ENCODE peak calls at places on chromosomes 16 and 17, in eight cellular contexts. N, J, E, C, S, G, K and M are unnamed samples.

GRCh38 chr16:2163211-2163881 is 7.8 kb downstream of the TRAF7 start:
- DNase-seq in J (no peak), S (no peak), C (no peak), E (no peak), G (no peak), K (no peak), N (no peak), M (no peak)

GRCh38 chr16:87387942-87388817 is 4.0 kb upstream of the MAP1LC3B start:
- DNase-seq in K (peak), G (peak), J (peak), C (peak), S (peak), E (peak), N (peak), M (peak)

GRCh38 chr16:84841787-84842300 is 22.1 kb downstream of the CRISPLD2 start:
- DNase-seq in K (no peak), G (no peak), J (no peak), N (no peak), C (no peak), E (no peak), S (no peak), M (no peak)

GRCh38 chr16:82260212-82260795 is 90.3 kb upstream of the MPHOSPH6 start:
- DNase-seq in J (no peak), G (no peak), S (no peak), K (no peak), E (no peak), N (no peak), C (no peak), M (no peak)

GRCh38 chr17:48952904-48953303 is 8.3 kb upstream of the SNF8 start:
- DNase-seq in G (no peak), N (no peak), J (no peak), K (no peak), S (no peak), E (no peak), C (peak), M (peak)

GRCh38 chr17:55710829-55711496 is 11.7 kb downstream of the TMEM100 start:
- DNase-seq in C (no peak), G (no peak), E (no peak), K (no peak), J (no peak), N (no peak), S (no peak), M (no peak)

GRCh38 chr17:66583112-66583748 is 251.7 kb upstream of the CACNG5 start:
- DNase-seq in G (no peak), C (no peak), K (no peak), E (no peak), N (no peak), J (no peak), S (no peak), M (no peak)

GRCh38 chr17:83152745-83153611 is 73.6 kb downstream of the METRNL start:
- DNase-seq in N (no peak), S (no peak), G (no peak), K (no peak), C (no peak), J (no peak), E (no peak), M (no peak)

GRCh38 chr16:15425861-15426260 is 8.5 kb upstream of the BMERB1 start:
- DNase-seq in K (no peak), N (no peak), J (no peak), G (no peak), E (no peak), S (no peak), C (no peak), M (no peak)

GRCh38 chr17:17822189-17822978 is 14.4 kb downstream of the SREBF1 start:
- DNase-seq in N (peak), S (peak), C (peak), K (peak), E (no peak), G (peak), J (no peak), M (no peak)

GRCh38 chr17:40427002-40427491 is 9.4 kb upstream of the TOP2A start:
- DNase-seq in G (peak), N (no peak), C (no peak), S (no peak), E (no peak), J (no peak), K (no peak), M (no peak)

GRCh38 chr17:37818689-37819088 is 73.8 kb upstream of the HNF1B start:
- DNase-seq in K (no peak), C (no peak), E (no peak), N (no peak), J (no peak), S (peak), G (no peak), M (no peak)

GRCh38 chr17:42673266-42673884 is 3.4 kb downstream of the PLEKHH3 start:
- DNase-seq in E (peak), J (no peak), K (no peak), N (no peak), G (no peak), C (no peak), S (no peak), M (no peak)

GRCh38 chr17:35341465-35341992 is 31.9 kb downstream of the SLFN11 start:
- DNase-seq in K (no peak), S (no peak), N (no peak), E (peak), C (no peak), G (no peak), J (no peak), M (peak)

GRCh38 chr17:51819341-51819740 is 339.2 kb downstream of the CA10 start:
- DNase-seq in E (no peak), S (no peak), N (no peak), K (no peak), C (no peak), J (no peak), G (no peak), M (no peak)

DNA sequence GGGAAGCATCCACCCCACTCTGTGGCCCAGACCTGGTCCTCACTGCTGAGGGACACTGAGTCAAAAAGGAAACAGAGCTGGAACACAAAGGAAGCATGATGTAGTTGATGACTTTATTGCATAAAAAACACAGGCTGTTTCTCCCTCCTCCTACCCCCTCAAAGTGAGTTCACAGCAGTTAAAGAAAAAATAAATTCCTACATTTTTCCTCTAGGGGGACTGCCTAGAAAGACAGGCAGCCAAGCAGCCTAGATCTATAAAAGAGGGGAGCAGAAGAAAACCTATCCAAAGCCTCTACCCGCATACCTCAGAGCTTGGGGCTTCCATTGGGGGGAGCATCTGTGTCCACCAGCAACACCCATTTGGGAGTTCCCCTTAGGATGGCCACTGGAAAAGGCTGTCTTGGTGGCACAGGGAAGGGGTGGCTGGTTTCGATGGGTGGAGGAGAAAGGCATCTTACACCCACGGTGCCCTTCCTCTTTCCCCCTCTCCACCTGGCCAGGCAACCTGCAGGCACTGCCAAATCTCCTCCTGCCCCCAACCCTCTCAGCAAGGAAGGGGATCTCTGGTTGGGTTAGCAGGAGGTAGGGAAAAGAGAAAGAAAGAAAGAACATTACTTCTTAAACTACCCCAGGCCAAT is 3.9 kb upstream of the SCRN2 start:
- DNase-seq in G (no peak), J (no peak), E (peak), K (no peak), C (no peak), N (no peak), S (peak), M (no peak)
- TF ChIP-seq CTCF in G (no peak), J (peak), E (peak), K (no peak), C (peak), N (peak), S (peak), M (peak)

GRCh38 chr16:48250520-48251278 is 3.4 kb upstream of the ABCC11 start:
- DNase-seq in C (no peak), K (no peak), S (no peak), J (no peak), N (no peak), E (no peak), G (no peak), M (no peak)

GRCh38 chr16:48244080-48244862 is at the start of gene LONP2:
- DNase-seq in E (peak), C (peak), S (peak), K (peak), G (peak), N (peak), J (peak), M (peak)

GRCh38 chr16:48244863-48245195 is 729 bp downstream of the LONP2 start:
- DNase-seq in G (no peak), J (no peak), K (no peak), N (no peak), C (no peak), S (no peak), E (no peak), M (no peak)

GRCh38 chr16:48247311-48247710 is at the start of gene ABCC11:
- DNase-seq in G (no peak), J (no peak), N (no peak), S (no peak), C (no peak), E (no peak), K (no peak), M (no peak)

GRCh38 chr16:48246066-48246465 is 1.3 kb downstream of the ABCC11 start:
- DNase-seq in S (peak), G (no peak), J (no peak), E (no peak), K (no peak), C (no peak), N (no peak), M (no peak)
- H3K4me3 ChIP-seq in S (no peak), G (no peak), J (no peak), E (peak), K (no peak), C (no peak), N (no peak), M (no peak)

DNA sequence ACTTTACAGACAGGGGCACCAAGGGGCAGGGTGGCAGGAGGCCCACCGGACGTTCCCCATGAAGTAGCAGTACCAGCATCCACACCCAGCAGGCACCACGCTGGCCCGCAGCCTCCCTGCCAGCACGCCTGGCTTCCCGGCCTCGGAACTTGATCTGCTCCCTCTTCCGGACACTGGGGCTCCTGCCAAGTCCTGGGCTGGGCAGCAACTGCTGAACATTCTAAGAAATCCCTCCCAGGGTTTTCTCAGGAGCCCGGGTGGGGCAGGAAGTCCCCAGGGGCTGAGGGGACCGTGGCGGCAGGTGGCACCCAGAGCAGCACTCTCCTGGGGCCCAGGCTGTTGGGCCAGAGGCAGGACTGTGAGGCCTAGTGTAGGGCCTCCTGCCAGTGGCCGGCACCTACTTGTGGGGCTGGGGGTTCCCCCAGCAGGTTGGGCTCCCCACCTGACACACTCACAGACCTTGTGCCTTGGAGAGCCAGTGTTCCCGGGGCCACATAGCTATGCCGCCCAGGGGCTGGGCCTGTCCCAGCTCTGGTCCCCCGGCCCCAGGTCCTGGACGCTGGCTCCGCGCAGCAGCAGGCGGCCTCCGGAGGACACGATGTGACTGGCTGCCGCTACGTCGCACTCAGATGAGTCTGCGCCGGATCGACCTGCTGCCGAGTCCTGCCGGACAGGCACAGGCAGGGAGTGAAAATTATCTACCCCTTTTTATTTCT is 86.2 kb upstream of the CBX4 start:
- DNase-seq in N (no peak), E (no peak), J (no peak), S (peak), K (no peak), G (no peak), C (no peak), M (no peak)
- TF ChIP-seq CTCF in N (peak), E (no peak), J (peak), S (peak), K (no peak), G (no peak), C (peak), M (no peak)

GRCh38 chr17:4395111-4395478 is 28.6 kb upstream of the UBE2G1 start:
- DNase-seq in N (no peak), S (no peak), G (no peak), J (no peak), E (no peak), C (no peak), K (no peak), M (no peak)

GRCh38 chr17:4389079-4389478 is 22.6 kb upstream of the UBE2G1 start:
- DNase-seq in N (no peak), G (no peak), S (no peak), C (no peak), E (no peak), K (no peak), J (no peak), M (no peak)

GRCh38 chr17:4397840-4398239 is 31.4 kb upstream of the UBE2G1 start:
- DNase-seq in N (no peak), K (no peak), J (no peak), C (no peak), E (no peak), S (no peak), G (no peak), M (no peak)

GRCh38 chr17:4394208-4395110 is 28.0 kb upstream of the UBE2G1 start:
- DNase-seq in E (no peak), N (no peak), J (no peak), C (no peak), G (no peak), S (no peak), K (no peak), M (no peak)

GRCh38 chr17:4393806-4394205 is 27.3 kb upstream of the UBE2G1 start:
- DNase-seq in G (no peak), N (no peak), S (no peak), J (no peak), K (no peak), E (no peak), C (no peak), M (no peak)
- H3K4me3 ChIP-seq in G (no peak), N (no peak), S (no peak), J (no peak), K (no peak), E (no peak), C (no peak), M (peak)